ENCODE peak calls at places on chromosomes 1 and 21, in six cellular contexts. D is fibroblast of pulmonary artery; P is mesenchymal stem cell; V is AG04450; I is fibroblast of lung; J is CD8-positive, alpha-beta memory T cell. F is an unnamed sample.

GRCh38 chr1:76759950-76760349 is 107.3 kb upstream of the ST6GALNAC5 start:
- DNase-seq in D (peak; percentile 47), P (peak; percentile 11), V (no peak), I (peak; percentile 38), J (no peak), F (peak; percentile 53)

GRCh38 chr1:163176797-163177196 is 25.9 kb downstream of the RGS5 start:
- DNase-seq in D (no peak), P (no peak), V (no peak), I (no peak), J (no peak), F (no peak)

GRCh38 chr1:30095051-30095450 is 628.3 kb downstream of the MATN1 start:
- DNase-seq in D (no peak), P (no peak), V (no peak), I (no peak), J (no peak), F (no peak)

GRCh38 chr1:67838180-67838912 is 5.1 kb upstream of the GNG12 start:
- DNase-seq in D (peak; percentile 35), P (no peak), V (no peak), I (peak; percentile 84), J (no peak), F (peak; percentile 24)

GRCh38 chr1:231601775-231602674 is 24.6 kb upstream of the DISC1 start:
- DNase-seq in D (peak; percentile 16), P (peak; percentile 28), V (no peak), I (no peak), J (no peak), F (no peak)

GRCh38 chr1:150973826-150974579 is 632 bp downstream of the CERS2 start:
- DNase-seq in D (no peak), P (peak; percentile 23), V (no peak), I (peak; percentile 30), J (peak; percentile 34), F (peak; percentile 70)

GRCh38 chr1:82411604-82412003 is 610.9 kb downstream of the ADGRL2 start:
- DNase-seq in D (no peak), P (no peak), V (no peak), I (no peak), J (no peak), F (no peak)

GRCh38 chr1:89643577-89643976 is 10.7 kb downstream of the LRRC8C start:
- DNase-seq in D (no peak), P (no peak), V (no peak), I (no peak), J (no peak), F (no peak)

GRCh38 chr21:46667735-46668380 is 32.4 kb downstream of the PRMT2 start:
- DNase-seq in D (peak; percentile 39), P (peak; percentile 62), V (no peak), I (peak; percentile 69), J (no peak), F (peak; percentile 64)

GRCh38 chr21:45525153-45525909 is 16.9 kb downstream of the SLC19A1 start:
- DNase-seq in D (no peak), P (no peak), V (no peak), I (no peak), J (no peak), F (no peak)

GRCh38 chr1:41255978-41256377 is 13.9 kb upstream of the SCMH1 start:
- DNase-seq in D (peak; percentile 43), P (no peak), V (no peak), I (peak; percentile 52), J (no peak), F (peak; percentile 54)

GRCh38 chr1:105793541-105794146 is 1262.8 kb upstream of the PRMT6 start:
- DNase-seq in D (peak; percentile 43), P (peak; percentile 41), V (no peak), I (no peak), J (no peak), F (peak; percentile 72)

GRCh38 chr1:46412853-46413595 is 18.9 kb downstream of the FAAH start:
- DNase-seq in D (no peak), P (no peak), V (no peak), I (no peak), J (no peak), F (no peak)

GRCh38 chr1:225158291-225158690 is 228.8 kb downstream of the DNAH14 start:
- DNase-seq in D (no peak), P (no peak), V (no peak), I (no peak), J (no peak), F (no peak)

GRCh38 chr1:182388392-182389134 is 3.0 kb downstream of the GLUL start:
- DNase-seq in D (no peak), P (no peak), V (no peak), I (no peak), J (no peak), F (peak; percentile 28)

GRCh38 chr1:39491146-39491921 is at the start of gene BMP8A:
- DNase-seq in D (peak; percentile 33), P (peak; percentile 53), V (no peak), I (peak; percentile 28), J (peak; percentile 73), F (peak; percentile 78)

GRCh38 chr1:108830119-108831008 is 26.5 kb downstream of the AKNAD1 start:
- DNase-seq in D (peak; percentile 96), P (peak; percentile 99), V (peak; percentile 89), I (peak; percentile 98), J (no peak), F (peak; percentile 93)

GRCh38 chr1:213163278-213163711 is 112.3 kb downstream of the RPS6KC1 start:
- DNase-seq in D (peak; percentile 8), P (no peak), V (no peak), I (peak; percentile 50), J (no peak), F (peak; percentile 13)
- H3K4me3 ChIP-seq in D (no peak overlapping the region), P (peak overlapping the region; percentile 48), V (no peak overlapping the region), I (no peak overlapping the region), J (no peak overlapping the region), F (peak overlapping the region; percentile 70)

GRCh38 chr1:234976880-234977680 is 151.6 kb downstream of the TOMM20 start:
- DNase-seq in D (no peak), P (no peak), V (no peak), I (no peak), J (no peak), F (no peak)

GRCh38 chr1:234977891-234978396 is 150.7 kb downstream of the TOMM20 start:
- DNase-seq in D (no peak), P (no peak), V (no peak), I (no peak), J (no peak), F (no peak)

GRCh38 chr1:234979316-234980223 is 149.1 kb downstream of the TOMM20 start:
- DNase-seq in D (no peak), P (no peak), V (no peak), I (no peak), J (no peak), F (no peak)

GRCh38 chr1:234980224-234980656 is 148.4 kb downstream of the TOMM20 start:
- DNase-seq in D (peak; percentile 83), P (no peak), V (no peak), I (peak; percentile 92), J (no peak), F (no peak)

GRCh38 chr1:234978397-234979291 is 150.0 kb downstream of the TOMM20 start:
- DNase-seq in D (peak; percentile 80), P (peak; percentile 91), V (no peak), I (peak; percentile 88), J (no peak), F (peak; percentile 50)
- H3K4me3 ChIP-seq in D (no peak overlapping the region), P (peak overlapping the region; percentile 32), V (no peak overlapping the region), I (no peak overlapping the region), J (peak overlapping the region; percentile 36), F (peak overlapping the region; percentile 18)

DNA sequence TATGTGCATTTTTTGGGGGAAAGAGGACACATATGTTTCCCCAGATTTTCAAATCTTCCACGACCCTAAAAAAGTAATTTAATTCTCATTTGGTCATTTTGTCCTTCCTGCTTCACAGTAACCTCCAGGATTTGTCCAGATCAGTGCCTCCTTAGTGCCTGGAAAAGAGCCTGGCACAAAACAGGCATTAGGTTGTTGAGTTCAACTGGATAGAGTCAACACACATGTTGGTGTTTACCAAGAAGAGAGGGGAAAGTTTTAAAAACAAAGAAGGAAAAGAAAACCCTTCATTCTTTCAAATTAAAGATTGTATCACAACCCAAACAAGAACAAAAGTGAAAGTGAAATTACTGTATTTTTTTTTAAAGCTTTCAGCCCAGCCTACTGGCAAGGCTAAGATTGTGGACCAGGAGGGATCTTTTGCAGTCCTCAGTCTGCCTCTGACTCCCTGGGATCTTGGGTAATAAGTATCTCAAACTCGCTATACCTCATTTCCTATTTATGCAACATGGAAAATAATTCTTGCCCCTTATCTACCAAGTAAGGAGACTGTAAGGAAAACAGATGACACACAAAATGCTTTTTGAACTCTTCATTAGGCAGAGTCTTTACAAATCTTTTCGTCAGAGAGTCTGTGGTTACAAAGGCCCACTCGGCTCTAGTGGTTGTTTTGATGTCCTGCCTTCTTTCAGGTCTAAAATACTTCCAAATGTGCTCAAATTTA is 57.8 kb downstream of the ZNF281 start:
- DNase-seq in D (peak; percentile 99), P (peak; percentile 98), V (peak; percentile 83), I (peak; percentile 99), J (no peak), F (peak; percentile 93)
- H3K4me3 ChIP-seq in D (peak overlapping the region; percentile 36), P (peak overlapping the region; percentile 67), V (peak overlapping the region; percentile 43), I (peak overlapping the region; percentile 22), J (peak overlapping the region; percentile 35), F (peak overlapping the region; percentile 73)

GRCh38 chr1:11730429-11730861 is 5.5 kb upstream of the AGTRAP start:
- DNase-seq in D (peak; percentile 70), P (peak; percentile 73), V (no peak), I (no peak), J (no peak), F (no peak)

GRCh38 chr1:11733351-11733750 is 2.6 kb upstream of the AGTRAP start:
- DNase-seq in D (no peak), P (no peak), V (no peak), I (no peak), J (no peak), F (no peak)

GRCh38 chr1:11729498-11730428 is 6.2 kb upstream of the AGTRAP start:
- DNase-seq in D (no peak), P (peak; percentile 42), V (no peak), I (peak; percentile 49), J (no peak), F (no peak)

GRCh38 chr1:11729155-11729497 is 6.8 kb upstream of the AGTRAP start:
- DNase-seq in D (no peak), P (no peak), V (no peak), I (no peak), J (no peak), F (no peak)

GRCh38 chr1:11731719-11732283 is 4.1 kb upstream of the AGTRAP start:
- DNase-seq in D (peak; percentile 64), P (peak; percentile 87), V (peak; percentile 37), I (peak; percentile 57), J (no peak), F (peak; percentile 61)
- H3K4me3 ChIP-seq in D (peak overlapping the region; percentile 44), P (peak overlapping the region; percentile 72), V (peak overlapping the region; percentile 63), I (peak overlapping the region; percentile 62), J (peak overlapping the region; percentile 37), F (peak overlapping the region; percentile 70)

GRCh38 chr1:234488054-234488953 is 9.3 kb upstream of the TARBP1 start:
- DNase-seq in D (no peak), P (no peak), V (no peak), I (no peak), J (no peak), F (no peak)
- H3K4me3 ChIP-seq in D (no peak overlapping the region), P (no peak overlapping the region), V (no peak overlapping the region), I (no peak overlapping the region), J (no peak overlapping the region), F (no peak overlapping the region)